ENCODE peak calls at places on chromosomes 5 and 9, in four cellular contexts. V is IMR-90, B is H9, J is neuronal stem cell. P is an unnamed sample.

GRCh38 chr5:135832941-135833340 is 1.5 kb upstream of the SLC25A48 start:
- DNase-seq in B (no peak), V (no peak), J (no peak), P (no peak)

GRCh38 chr9:20508242-20508641 is 114.1 kb downstream of the MLLT3 start:
- DNase-seq in V (no peak), B (no peak), J (no peak), P (no peak)

GRCh38 chr5:160520609-160521391 is 99.1 kb downstream of the PTTG1 start:
- DNase-seq in V (no peak), J (no peak), B (no peak), P (peak; percentile 68)

GRCh38 chr5:171759777-171760176 is 25.8 kb upstream of the SMIM23 start:
- DNase-seq in J (no peak), B (no peak), V (no peak), P (no peak)

GRCh38 chr5:126351138-126351537 is 72.1 kb upstream of the GRAMD2B start:
- DNase-seq in V (peak; percentile 84), B (no peak), J (no peak), P (no peak)

GRCh38 chr9:35186524-35186923 is 24.7 kb downstream of the UNC13B start:
- DNase-seq in V (no peak), J (no peak), B (no peak), P (no peak)

GRCh38 chr5:145471831-145472616 is 363.1 kb downstream of the PRELID2 start:
- DNase-seq in J (peak; percentile 23), V (peak; percentile 36), B (no peak), P (no peak)

GRCh38 chr9:92189782-92190535 is 74.7 kb upstream of the SPTLC1 start:
- DNase-seq in V (no peak), B (peak; percentile 47), J (peak; percentile 27), P (no peak)

GRCh38 chr5:122772446-122772845 is 2.4 kb upstream of the SNX2 start:
- DNase-seq in B (no peak), V (peak; percentile 38), J (no peak), P (peak; percentile 72)

GRCh38 chr9:21931428-21931827 is 62.8 kb downstream of the CDKN2A start:
- DNase-seq in V (peak; percentile 8), J (no peak), B (no peak), P (no peak)

GRCh38 chr9:70263421-70263820 is 4.6 kb downstream of the SMC5 start:
- DNase-seq in J (no peak), V (peak; percentile 57), B (no peak), P (no peak)

GRCh38 chr9:127516835-127517607 is 65.7 kb downstream of the LRSAM1 start:
- DNase-seq in J (no peak), V (no peak), B (no peak), P (no peak)

GRCh38 chr5:10352404-10353240 is 873 bp upstream of the MARCHF6 start:
- DNase-seq in B (no peak), J (no peak), V (peak; percentile 52), P (peak; percentile 53)

GRCh38 chr5:15513379-15513778 is 13.4 kb downstream of the FBXL7 start:
- DNase-seq in B (no peak), J (no peak), V (no peak), P (no peak)

GRCh38 chr5:33088176-33088575 is 352.6 kb upstream of the TARS1 start:
- DNase-seq in V (no peak), J (no peak), B (no peak), P (no peak)

DNA sequence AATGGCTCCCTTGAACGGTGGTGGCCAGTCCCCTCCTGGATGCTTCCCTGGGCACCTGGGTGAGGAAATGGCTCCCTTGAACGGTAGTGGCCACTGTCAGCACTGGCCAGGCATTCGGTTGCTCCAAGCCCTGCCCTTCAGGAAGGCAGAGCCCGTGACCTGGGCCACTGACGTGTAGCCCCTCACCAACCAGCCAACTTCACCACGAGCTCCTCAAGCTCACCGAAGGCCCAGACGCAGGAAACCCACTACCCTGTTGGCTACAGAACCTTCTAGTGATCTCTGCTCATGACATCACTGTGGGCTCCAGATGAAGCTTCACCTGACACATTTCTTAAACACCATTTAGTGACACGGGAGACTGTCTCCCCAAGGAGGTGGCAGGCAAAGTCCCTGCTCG is 9.2 kb downstream of the SLC6A3 start:
- DNase-seq in B (no peak), J (no peak), V (no peak), P (no peak)
- H3K9me3 ChIP-seq in B (peaks cover 7% of the 10 kb centered on the region), J (peaks cover 11% of the 10 kb centered on the region), V (peaks cover 14% of the 10 kb centered on the region), P (peaks cover 43% of the 10 kb centered on the region)

DNA sequence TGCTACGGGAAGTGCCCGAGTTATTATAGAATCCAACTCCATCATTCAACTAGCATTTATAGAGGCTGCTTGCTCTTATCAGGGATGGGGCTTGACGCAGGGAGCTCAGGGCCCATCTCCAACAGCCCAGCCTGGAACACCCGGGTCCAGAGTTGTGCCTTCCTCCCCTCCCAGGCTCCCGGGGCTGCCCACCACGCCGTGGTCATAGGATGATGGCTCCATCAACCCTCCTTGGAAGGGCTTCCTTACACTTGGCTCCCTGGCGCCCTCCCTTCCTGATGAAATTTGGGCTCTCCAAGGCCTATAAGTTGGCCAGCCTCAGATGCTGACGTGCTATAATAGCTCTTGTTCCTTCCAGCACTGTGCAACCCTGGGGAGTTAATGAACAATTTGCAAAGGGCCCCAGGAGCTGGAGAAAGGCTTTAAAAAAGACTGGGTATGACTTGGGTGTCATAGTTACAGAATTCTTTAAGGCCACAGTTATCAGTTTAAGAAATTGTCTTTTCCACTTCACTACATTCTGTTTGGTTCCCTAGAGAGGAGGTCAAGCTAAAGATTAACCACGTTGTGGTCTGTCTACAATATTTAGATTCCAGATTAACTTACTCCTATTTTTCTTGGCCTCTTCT is 42.5 kb upstream of the GADD45G start:
- DNase-seq in V (no peak), J (no peak), B (no peak), P (no peak)
- H2BK120ac ChIP-seq in V (no peak overlapping the region), J (no peak overlapping the region), B (no peak overlapping the region), P (no peak overlapping the region)

GRCh38 chr9:4801156-4801555 is 8.4 kb downstream of the RCL1 start:
- DNase-seq in J (no peak), V (no peak), B (no peak), P (peak; percentile 69)

GRCh38 chr9:4799775-4800174 is 7.0 kb downstream of the RCL1 start:
- DNase-seq in V (no peak), B (no peak), J (no peak), P (peak; percentile 38)

GRCh38 chr9:4805519-4805918 is 12.8 kb downstream of the RCL1 start:
- DNase-seq in V (no peak), B (no peak), J (no peak), P (no peak)

GRCh38 chr9:4804531-4805016 is 11.8 kb downstream of the RCL1 start:
- DNase-seq in V (no peak), J (no peak), B (no peak), P (no peak)

GRCh38 chr9:4803670-4804530 is 11.2 kb downstream of the RCL1 start:
- DNase-seq in J (no peak), B (no peak), V (no peak), P (no peak)
- H3K9me3 ChIP-seq in J (peaks cover 7% of the 10 kb centered on the region), B (no peaks in the 10 kb centered on the region), V (peaks cover 3% of the 10 kb centered on the region), P (peaks cover 2% of the 10 kb centered on the region)

GRCh38 chr5:59272744-59273427 is 620.6 kb downstream of the PDE4D start:
- DNase-seq in B (no peak), J (no peak), V (no peak), P (no peak)
- H2BK120ac ChIP-seq in B (no peak overlapping the region), J (no peak overlapping the region), V (no peak overlapping the region), P (no peak overlapping the region)

GRCh38 chr5:174479325-174479724 is 245.1 kb upstream of the MSX2 start:
- DNase-seq in V (no peak), J (no peak), B (no peak), P (no peak)
- H3K9me3 ChIP-seq in V (peaks cover 5% of the 10 kb centered on the region), J (no peaks in the 10 kb centered on the region), B (no peaks in the 10 kb centered on the region), P (peaks cover 5% of the 10 kb centered on the region)

GRCh38 chr5:170291324-170291847 is 6.2 kb downstream of the LCP2 start:
- DNase-seq in J (no peak), B (no peak), V (no peak), P (no peak)
- H2BK120ac ChIP-seq in J (no peak overlapping the region), B (no peak overlapping the region), V (no peak overlapping the region), P (no peak overlapping the region)

GRCh38 chr5:178419196-178419595 is 171.0 kb downstream of the COL23A1 start:
- DNase-seq in V (no peak), B (no peak), J (no peak), P (no peak)
- H3K9me3 ChIP-seq in V (peaks cover 16% of the 10 kb centered on the region), B (no peaks in the 10 kb centered on the region), J (no peaks in the 10 kb centered on the region), P (no peaks in the 10 kb centered on the region)

DNA sequence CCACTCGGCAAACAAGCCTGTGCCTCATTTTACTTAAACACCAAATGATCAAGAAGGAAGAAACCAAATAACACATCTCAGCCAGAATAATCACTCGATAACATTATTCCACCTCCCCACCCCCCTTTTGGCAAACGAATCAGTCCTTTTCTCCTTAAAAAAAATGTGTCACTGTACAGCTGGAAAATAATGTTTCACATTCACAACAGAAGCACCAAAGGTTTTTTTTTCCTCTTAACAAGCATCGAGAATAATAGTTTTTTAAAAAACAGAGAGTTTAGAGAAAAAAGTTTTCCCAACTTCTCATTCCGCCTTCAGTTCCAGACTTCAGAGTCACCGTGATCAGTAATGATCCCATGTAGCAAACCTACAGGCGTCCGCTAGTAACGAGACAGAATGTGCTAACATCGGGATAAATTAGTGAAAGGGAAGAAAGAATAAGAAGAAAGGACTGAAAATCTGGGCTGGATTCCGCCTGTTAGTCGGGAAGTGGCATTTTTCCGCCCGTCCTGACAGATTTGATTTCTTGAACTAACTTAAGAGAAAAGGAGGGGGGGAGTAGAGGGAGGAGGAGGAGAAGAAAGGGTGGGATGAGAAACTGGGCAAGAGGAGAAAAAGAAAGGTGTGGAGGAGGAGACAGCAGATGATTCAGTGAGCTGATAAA is at the start of gene ZNF608:
- DNase-seq in J (peak; percentile 72), B (no peak), V (peak; percentile 78), P (peak; percentile 12)
- H2BK120ac ChIP-seq in J (no peak within 1 kb of the TSS), B (no peak within 1 kb of the TSS), V (peak within 1 kb of the TSS; percentile 93), P (peak within 1 kb of the TSS; percentile 73)

GRCh38 chr5:39360483-39361071 is 3.7 kb downstream of the C9 start:
- DNase-seq in J (no peak), V (no peak), B (no peak), P (no peak)
- H3K9me3 ChIP-seq in J (no peaks in the 10 kb centered on the region), V (no peaks in the 10 kb centered on the region), B (no peaks in the 10 kb centered on the region), P (no peaks in the 10 kb centered on the region)

GRCh38 chr5:59039003-59039295 is 456.1 kb downstream of the RAB3C start:
- DNase-seq in V (no peak), J (peak; percentile 21), B (peak; percentile 43), P (no peak)
- H2BK120ac ChIP-seq in V (peak overlapping the region; percentile 93), J (peak overlapping the region; percentile 67), B (no peak overlapping the region), P (peak overlapping the region; percentile 91)